ENCODE peak calls at places on chromosomes 12 and 14, in six cellular contexts. One of them, this sample, is unnamed.
A peak's percentile ranks its signal among the peaks of the same experiment; 100 is the strongest.

GRCh38 chr14:88985654-88986053 is 161.2 kb downstream of the TTC8 start:
- DNase-seq in K562: no peak
- DNase-seq in HCT116: no peak
- DNase-seq in GM12878: no peak
- DNase-seq in H1: no peak
- DNase-seq in HepG2: no peak
- DNase-seq in this sample: no peak

GRCh38 chr14:101876539-101876938 is 87.8 kb upstream of the DYNC1H1 start:
- DNase-seq in K562: no peak
- DNase-seq in HepG2: no peak
- DNase-seq in GM12878: peak; percentile 75
- DNase-seq in H1: no peak
- DNase-seq in HCT116: no peak
- DNase-seq in this sample: no peak

GRCh38 chr12:14986449-14986848 is 13.6 kb downstream of the PDE6H start:
- DNase-seq in GM12878: no peak
- DNase-seq in K562: no peak
- DNase-seq in H1: no peak
- DNase-seq in HepG2: no peak
- DNase-seq in HCT116: no peak
- DNase-seq in this sample: no peak

GRCh38 chr12:55188974-55189556 is 31.8 kb upstream of the OR10A7 start:
- DNase-seq in HCT116: peak; percentile 69
- DNase-seq in K562: peak; percentile 86
- DNase-seq in H1: no peak
- DNase-seq in HepG2: peak; percentile 72
- DNase-seq in GM12878: peak; percentile 53
- DNase-seq in this sample: peak; percentile 81

GRCh38 chr12:42756841-42757661 is 167.5 kb upstream of the PRICKLE1 start:
- DNase-seq in HepG2: no peak
- DNase-seq in HCT116: peak; percentile 85
- DNase-seq in H1: peak; percentile 65
- DNase-seq in GM12878: no peak
- DNase-seq in K562: no peak
- DNase-seq in this sample: peak; percentile 97

GRCh38 chr12:132807295-132808222 is 21.1 kb downstream of the GOLGA3 start:
- DNase-seq in GM12878: no peak
- DNase-seq in HepG2: no peak
- DNase-seq in H1: no peak
- DNase-seq in K562: peak; percentile 41
- DNase-seq in HCT116: no peak
- DNase-seq in this sample: no peak

GRCh38 chr14:106843951-106844483 is 1317.6 kb downstream of the TMEM121 start:
- DNase-seq in K562: no peak
- DNase-seq in H1: no peak
- DNase-seq in GM12878: no peak
- DNase-seq in HCT116: no peak
- DNase-seq in HepG2: no peak
- DNase-seq in this sample: no peak

GRCh38 chr14:104388011-104388521 is 191.5 kb upstream of the C14orf180 start:
- DNase-seq in K562: no peak
- DNase-seq in HCT116: no peak
- DNase-seq in HepG2: no peak
- DNase-seq in GM12878: no peak
- DNase-seq in H1: no peak
- DNase-seq in this sample: no peak

GRCh38 chr12:132302466-132303358 is 26.7 kb downstream of the GALNT9 start:
- DNase-seq in K562: no peak
- DNase-seq in HepG2: no peak
- DNase-seq in GM12878: no peak
- DNase-seq in H1: no peak
- DNase-seq in HCT116: no peak
- DNase-seq in this sample: no peak

GRCh38 chr14:81384900-81385299 is 15.2 kb downstream of the STON2 start:
- DNase-seq in H1: no peak
- DNase-seq in HepG2: peak; percentile 10
- DNase-seq in GM12878: no peak
- DNase-seq in K562: no peak
- DNase-seq in HCT116: no peak
- DNase-seq in this sample: no peak

GRCh38 chr12:4809013-4809448 is 88.8 kb downstream of the GALNT8 start:
- DNase-seq in HepG2: no peak
- DNase-seq in HCT116: no peak
- DNase-seq in K562: no peak
- DNase-seq in H1: peak; percentile 71
- DNase-seq in GM12878: no peak
- DNase-seq in this sample: peak; percentile 68

GRCh38 chr12:49131973-49132461 is 822 bp upstream of the TUBA1B start:
- DNase-seq in K562: peak; percentile 63
- DNase-seq in GM12878: no peak
- DNase-seq in HepG2: no peak
- DNase-seq in H1: no peak
- DNase-seq in HCT116: no peak
- DNase-seq in this sample: no peak
- H3K9ac ChIP-seq in K562: peak overlapping the region; percentile 88
- H3K9ac ChIP-seq in GM12878: peak overlapping the region; percentile 63
- H3K9ac ChIP-seq in HepG2: peak overlapping the region; percentile 80
- H3K9ac ChIP-seq in H1: peak overlapping the region; percentile 16
- H3K9ac ChIP-seq in HCT116: peak overlapping the region; percentile 73
- H3K9ac ChIP-seq in this sample: peak overlapping the region; percentile 79

GRCh38 chr12:57813971-57814771 is 4.4 kb downstream of the AVIL start:
- DNase-seq in GM12878: no peak
- DNase-seq in HepG2: peak; percentile 67
- DNase-seq in H1: no peak
- DNase-seq in K562: no peak
- DNase-seq in HCT116: no peak
- DNase-seq in this sample: no peak
- TF ChIP-seq ZNF274 in GM12878: no peak
- TF ChIP-seq ZNF274 in HepG2: no peak
- TF ChIP-seq ZNF274 in H1: no peak
- TF ChIP-seq ZNF274 in K562: no peak
- TF ChIP-seq ZNF274 in HCT116: no peak
- TF ChIP-seq ZNF274 in this sample: no peak

GRCh38 chr14:72075649-72076334 is 143.6 kb downstream of the RGS6 start:
- DNase-seq in HCT116: no peak
- DNase-seq in GM12878: no peak
- DNase-seq in H1: no peak
- DNase-seq in HepG2: peak; percentile 15
- DNase-seq in K562: no peak
- DNase-seq in this sample: peak; percentile 57
- H3K9ac ChIP-seq in HCT116: no peak overlapping the region
- H3K9ac ChIP-seq in GM12878: no peak overlapping the region
- H3K9ac ChIP-seq in H1: no peak overlapping the region
- H3K9ac ChIP-seq in HepG2: no peak overlapping the region
- H3K9ac ChIP-seq in K562: no peak overlapping the region
- H3K9ac ChIP-seq in this sample: no peak overlapping the region

GRCh38 chr14:54728700-54729527 is 162.0 kb downstream of the SAMD4A start:
- DNase-seq in H1: no peak
- DNase-seq in K562: peak; percentile 70
- DNase-seq in HepG2: no peak
- DNase-seq in HCT116: no peak
- DNase-seq in GM12878: no peak
- DNase-seq in this sample: no peak
- TF ChIP-seq ZNF274 in H1: no peak
- TF ChIP-seq ZNF274 in K562: no peak
- TF ChIP-seq ZNF274 in HepG2: no peak
- TF ChIP-seq ZNF274 in HCT116: no peak
- TF ChIP-seq ZNF274 in GM12878: no peak
- TF ChIP-seq ZNF274 in this sample: no peak

GRCh38 chr12:57096099-57096572 is 7.2 kb downstream of the NAB2 start:
- DNase-seq in GM12878: no peak
- DNase-seq in K562: peak; percentile 25
- DNase-seq in H1: no peak
- DNase-seq in HCT116: no peak
- DNase-seq in HepG2: no peak
- DNase-seq in this sample: no peak

GRCh38 chr12:57095440-57095839 is 6.5 kb downstream of the NAB2 start:
- DNase-seq in GM12878: no peak
- DNase-seq in HCT116: no peak
- DNase-seq in H1: no peak
- DNase-seq in K562: no peak
- DNase-seq in HepG2: no peak
- DNase-seq in this sample: no peak

GRCh38 chr12:57099062-57099714 is 10.3 kb downstream of the NAB2 start:
- DNase-seq in HCT116: no peak
- DNase-seq in K562: no peak
- DNase-seq in GM12878: no peak
- DNase-seq in H1: no peak
- DNase-seq in HepG2: no peak
- DNase-seq in this sample: no peak

GRCh38 chr12:57097554-57097835 is 8.6 kb downstream of the NAB2 start:
- DNase-seq in H1: no peak
- DNase-seq in HepG2: no peak
- DNase-seq in K562: peak; percentile 59
- DNase-seq in HCT116: no peak
- DNase-seq in GM12878: no peak
- DNase-seq in this sample: no peak

DNA sequence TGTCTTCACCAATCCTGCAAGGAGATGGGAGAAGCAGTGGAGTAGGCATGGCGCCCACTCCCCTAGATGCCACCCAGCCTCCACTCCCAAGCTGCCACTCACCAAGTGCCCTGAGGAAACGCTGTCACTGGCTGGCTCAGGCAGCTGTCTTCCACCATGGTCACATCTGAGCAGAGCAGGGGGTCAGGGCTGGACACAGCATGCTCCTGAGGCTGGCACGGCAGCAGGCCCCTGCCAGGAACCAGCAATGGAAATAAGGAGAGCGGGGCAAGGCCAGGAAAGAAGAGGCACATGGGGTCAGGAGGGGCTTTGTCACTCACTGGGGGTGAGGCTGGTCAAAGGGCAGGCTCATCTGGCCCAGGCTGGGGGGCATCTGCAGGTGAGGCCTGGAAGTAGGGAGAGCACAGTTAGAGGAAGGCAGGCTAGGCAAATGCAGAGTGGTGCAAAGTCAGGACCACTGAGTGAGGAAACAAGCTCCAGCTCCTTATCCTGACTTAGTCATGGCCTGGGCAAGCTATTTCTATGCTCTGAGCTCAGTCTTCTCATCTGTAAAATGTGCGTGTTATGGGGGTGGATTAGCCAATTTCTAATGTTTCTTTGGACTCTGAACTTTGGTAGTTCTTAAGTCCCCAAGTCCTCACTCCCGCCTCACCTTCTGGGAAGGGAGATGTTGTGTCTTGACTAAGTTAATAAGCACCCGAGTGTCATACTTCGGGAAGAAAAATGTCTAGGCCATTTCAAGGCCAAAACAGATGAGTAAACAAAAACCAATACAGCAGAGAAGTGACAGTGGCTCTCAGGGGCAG is 8.0 kb downstream of the NAB2 start:
- DNase-seq in GM12878: no peak
- DNase-seq in H1: no peak
- DNase-seq in HCT116: no peak
- DNase-seq in K562: no peak
- DNase-seq in HepG2: no peak
- DNase-seq in this sample: no peak
- H3K9ac ChIP-seq in GM12878: no peak overlapping the region
- H3K9ac ChIP-seq in H1: no peak overlapping the region
- H3K9ac ChIP-seq in HCT116: no peak overlapping the region
- H3K9ac ChIP-seq in K562: peak overlapping the region; percentile 20
- H3K9ac ChIP-seq in HepG2: no peak overlapping the region
- H3K9ac ChIP-seq in this sample: no peak overlapping the region

GRCh38 chr12:45669093-45669492 is 60.4 kb upstream of the ARID2 start:
- DNase-seq in GM12878: peak; percentile 68
- DNase-seq in HCT116: no peak
- DNase-seq in HepG2: no peak
- DNase-seq in H1: no peak
- DNase-seq in K562: no peak
- DNase-seq in this sample: no peak
- TF ChIP-seq ZNF274 in GM12878: no peak
- TF ChIP-seq ZNF274 in HCT116: no peak
- TF ChIP-seq ZNF274 in HepG2: no peak
- TF ChIP-seq ZNF274 in H1: no peak
- TF ChIP-seq ZNF274 in K562: no peak
- TF ChIP-seq ZNF274 in this sample: no peak

GRCh38 chr14:57391609-57392195 is 1.3 kb downstream of the NAA30 start:
- DNase-seq in H1: no peak
- DNase-seq in HCT116: no peak
- DNase-seq in HepG2: no peak
- DNase-seq in GM12878: no peak
- DNase-seq in K562: peak; percentile 11
- DNase-seq in this sample: no peak

GRCh38 chr14:57390037-57390805 is at the start of gene NAA30:
- DNase-seq in GM12878: peak; percentile 81
- DNase-seq in H1: peak; percentile 90
- DNase-seq in HepG2: peak; percentile 86
- DNase-seq in K562: peak; percentile 94
- DNase-seq in HCT116: peak; percentile 87
- DNase-seq in this sample: peak; percentile 80

GRCh38 chr14:57390806-57391562 is 598 bp downstream of the NAA30 start:
- DNase-seq in HepG2: no peak
- DNase-seq in GM12878: no peak
- DNase-seq in H1: peak; percentile 68
- DNase-seq in HCT116: no peak
- DNase-seq in K562: peak; percentile 38
- DNase-seq in this sample: no peak

GRCh38 chr14:57389646-57390036 is 745 bp upstream of the NAA30 start:
- DNase-seq in H1: no peak
- DNase-seq in HCT116: no peak
- DNase-seq in K562: peak; percentile 8
- DNase-seq in GM12878: peak; percentile 13
- DNase-seq in HepG2: no peak
- DNase-seq in this sample: no peak

DNA sequence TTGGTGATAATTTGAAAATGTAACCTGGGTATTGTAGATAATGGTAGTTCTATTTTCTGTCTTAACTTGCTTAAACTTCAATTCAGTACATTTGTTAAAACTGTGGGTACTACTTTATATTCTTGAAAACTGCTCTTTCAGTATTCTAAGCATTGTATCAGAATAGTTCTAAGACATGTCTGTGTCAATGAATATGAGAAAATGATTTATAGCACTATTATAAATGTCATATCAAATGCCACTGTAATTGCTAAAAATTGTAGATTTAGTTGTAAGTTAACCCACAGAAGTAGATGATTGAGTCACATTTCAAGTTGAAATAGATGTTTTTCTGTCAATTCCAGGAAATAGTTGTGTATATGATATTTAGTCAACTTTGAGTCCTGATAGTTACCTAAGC is 2.4 kb downstream of the NAA30 start:
- DNase-seq in GM12878: no peak
- DNase-seq in HCT116: no peak
- DNase-seq in HepG2: no peak
- DNase-seq in K562: no peak
- DNase-seq in H1: no peak
- DNase-seq in this sample: no peak
- H3K9ac ChIP-seq in GM12878: no peak overlapping the region
- H3K9ac ChIP-seq in HCT116: no peak overlapping the region
- H3K9ac ChIP-seq in HepG2: peak overlapping the region; percentile 86
- H3K9ac ChIP-seq in K562: peak overlapping the region; percentile 65
- H3K9ac ChIP-seq in H1: no peak overlapping the region
- H3K9ac ChIP-seq in this sample: no peak overlapping the region

GRCh38 chr12:91461061-91461460 is 278.4 kb upstream of the DCN start:
- DNase-seq in GM12878: no peak
- DNase-seq in H1: no peak
- DNase-seq in HCT116: no peak
- DNase-seq in K562: no peak
- DNase-seq in HepG2: no peak
- DNase-seq in this sample: no peak

DNA sequence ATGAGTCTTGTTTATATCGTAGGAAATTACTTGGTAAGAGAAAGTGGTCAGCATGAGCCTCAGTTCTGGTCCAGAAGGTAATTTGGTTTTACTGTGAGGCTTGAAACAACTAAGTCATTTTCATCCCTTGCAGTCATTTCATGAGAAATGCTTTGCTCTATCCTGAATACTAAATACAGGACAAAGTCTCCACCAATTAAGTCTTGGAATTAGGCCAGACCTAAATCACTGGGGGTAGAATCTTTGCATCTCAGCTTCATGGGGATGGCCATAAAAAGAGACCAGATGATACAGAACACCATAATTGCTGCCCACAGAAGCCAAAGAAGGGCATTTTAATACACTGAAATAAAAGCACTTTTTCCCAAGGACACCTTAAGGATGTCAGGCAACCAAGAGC is 277.8 kb upstream of the DCN start:
- DNase-seq in HepG2: no peak
- DNase-seq in H1: no peak
- DNase-seq in GM12878: no peak
- DNase-seq in HCT116: no peak
- DNase-seq in K562: no peak
- DNase-seq in this sample: no peak
- TF ChIP-seq ZNF274 in HepG2: no peak
- TF ChIP-seq ZNF274 in H1: no peak
- TF ChIP-seq ZNF274 in GM12878: no peak
- TF ChIP-seq ZNF274 in HCT116: no peak
- TF ChIP-seq ZNF274 in K562: no peak
- TF ChIP-seq ZNF274 in this sample: no peak

This sample was measured in NT2/D1.